ENCODE peak calls at places on chromosomes 2 and 18, in nine cellular contexts. H is pancreas; Q is CD4-positive, alpha-beta memory T cell; I is cardiac muscle cell; T is sigmoid colon; E is CD8-positive, alpha-beta memory T cell; V is SK-N-SH; S is fibroblast of lung; A is A549. C is an unnamed sample.

GRCh38 chr2:217105733-217106649 is 246.1 kb upstream of the TNP1 start:
- DNase-seq in E (no peak), H (no peak), V (no peak), I (no peak), T (no peak), S (peak; percentile 87), A (peak; percentile 43), Q (no peak), C (no peak)

GRCh38 chr18:54303408-54303807 is 34.1 kb downstream of the POLI start:
- DNase-seq in I (no peak), E (no peak), S (no peak), Q (no peak), A (no peak), T (no peak), V (no peak), H (no peak), C (no peak)

GRCh38 chr2:216370961-216371633 is 1.2 kb downstream of the MARCHF4 start:
- DNase-seq in H (no peak), Q (no peak), E (no peak), A (no peak), S (no peak), V (peak; percentile 82), I (peak; percentile 38), T (no peak), C (peak; percentile 15)

GRCh38 chr2:239768907-239769573 is 256.1 kb downstream of the NDUFA10 start:
- DNase-seq in Q (no peak), I (no peak), V (no peak), H (no peak), E (no peak), A (no peak), S (no peak), T (no peak), C (no peak)

GRCh38 chr2:30869988-30870387 is 62.7 kb upstream of the CAPN13 start:
- DNase-seq in T (no peak), Q (no peak), A (no peak), S (no peak), H (no peak), E (no peak), I (no peak), V (no peak), C (no peak)

GRCh38 chr2:205217004-205217403 is 465.3 kb upstream of the NRP2 start:
- DNase-seq in S (no peak), V (no peak), H (no peak), A (no peak), I (no peak), T (no peak), E (no peak), Q (no peak), C (no peak)

GRCh38 chr18:62631173-62631572 is 84.2 kb upstream of the PHLPP1 start:
- DNase-seq in H (no peak), V (no peak), A (no peak), E (no peak), Q (no peak), I (no peak), T (no peak), S (no peak), C (no peak)

GRCh38 chr2:59354498-59354897 is 1113.4 kb upstream of the FANCL start:
- DNase-seq in T (no peak), A (no peak), V (no peak), Q (no peak), E (no peak), H (no peak), I (no peak), S (no peak), C (no peak)

GRCh38 chr2:241505781-241506201 is 2.6 kb downstream of the STK25 start:
- DNase-seq in A (no peak), Q (no peak), T (no peak), H (no peak), S (no peak), E (no peak), I (no peak), V (peak; percentile 21), C (peak; percentile 88)

GRCh38 chr2:148640767-148641166 is 3.8 kb upstream of the EPC2 start:
- DNase-seq in A (no peak), T (no peak), S (peak; percentile 46), V (peak; percentile 14), E (no peak), Q (no peak), H (no peak), I (no peak), C (no peak)

GRCh38 chr18:76467371-76468190 is 27.5 kb downstream of the ZNF516 start:
- DNase-seq in E (peak; percentile 21), T (peak; percentile 69), S (no peak), V (peak; percentile 43), A (no peak), I (no peak), H (no peak), Q (no peak), C (no peak)

GRCh38 chr2:119085613-119086012 is 72.9 kb downstream of the C1QL2 start:
- DNase-seq in A (no peak), S (no peak), E (no peak), I (no peak), H (no peak), T (no peak), Q (no peak), V (no peak), C (peak; percentile 80)

GRCh38 chr18:38545071-38545470 is 979.5 kb upstream of the CELF4 start:
- DNase-seq in A (no peak), V (no peak), E (no peak), T (no peak), S (peak; percentile 1), Q (peak; percentile 9), I (peak; percentile 32), H (no peak), C (peak; percentile 52)

GRCh38 chr2:108988796-108989713 is at the start of gene EDAR:
- DNase-seq in S (peak; percentile 15), V (peak; percentile 67), A (peak; percentile 64), E (peak; percentile 55), Q (peak; percentile 43), H (peak; percentile 32), I (peak; percentile 70), T (no peak), C (peak; percentile 70)

GRCh38 chr2:100320547-100321180 is 1.6 kb downstream of the LONRF2 start:
- DNase-seq in E (no peak), A (peak; percentile 9), V (peak; percentile 25), I (no peak), S (no peak), T (no peak), H (peak; percentile 34), Q (no peak), C (no peak)

DNA sequence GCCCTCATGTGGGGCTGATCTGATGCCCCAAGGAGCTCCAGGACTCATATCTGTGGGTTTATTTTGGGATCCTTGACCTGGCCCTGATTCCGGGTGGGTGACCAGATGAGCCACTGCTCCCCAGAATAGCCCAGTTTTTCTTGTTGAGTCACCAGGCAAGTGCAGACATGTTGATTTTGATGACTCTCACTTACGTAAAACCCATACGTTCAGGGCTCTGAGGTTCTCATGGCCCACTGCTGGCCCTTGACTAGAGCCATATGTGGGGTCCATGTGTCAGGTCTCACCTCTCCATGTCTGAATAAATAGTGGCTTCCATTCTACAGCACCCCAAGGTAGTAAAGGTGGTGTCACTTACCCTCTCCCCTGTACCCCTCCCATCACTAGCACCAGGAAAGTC is 41.9 kb downstream of the CDC42EP3 start:
- DNase-seq in S (peak; percentile 53), H (no peak), I (no peak), V (no peak), A (no peak), E (no peak), Q (no peak), T (no peak), C (no peak)
- H3K27ac ChIP-seq in S (peak overlapping the region; percentile 62), H (no peak overlapping the region), I (no peak overlapping the region), V (peak overlapping the region; percentile 30), A (no peak overlapping the region), E (no peak overlapping the region), Q (no peak overlapping the region), T (no peak overlapping the region), C (no peak overlapping the region)

GRCh38 chr2:15733867-15734765 is 142.4 kb downstream of the DDX1 start:
- DNase-seq in T (no peak), E (no peak), H (peak; percentile 46), I (no peak), A (no peak), Q (no peak), S (peak; percentile 64), V (no peak), C (no peak)
- H3K4me3 ChIP-seq in T (no peak overlapping the region), E (no peak overlapping the region), H (no peak overlapping the region), I (no peak overlapping the region), A (no peak overlapping the region), Q (no peak overlapping the region), S (no peak overlapping the region), V (no peak overlapping the region), C (no peak overlapping the region)

GRCh38 chr18:28112056-28112470 is 64.9 kb downstream of the CDH2 start:
- DNase-seq in S (peak; percentile 37), V (no peak), E (no peak), A (no peak), I (peak; percentile 53), Q (no peak), H (no peak), T (no peak), C (no peak)
- H3K27ac ChIP-seq in S (peak overlapping the region; percentile 24), V (peak overlapping the region; percentile 99), E (no peak overlapping the region), A (peak overlapping the region; percentile 76), I (peak overlapping the region; percentile 96), Q (no peak overlapping the region), H (no peak overlapping the region), T (no peak overlapping the region), C (no peak overlapping the region)

GRCh38 chr18:3224223-3224622 is 4.5 kb upstream of the MYOM1 start:
- DNase-seq in H (no peak), A (no peak), V (no peak), I (no peak), Q (no peak), T (no peak), S (no peak), E (no peak), C (no peak)

GRCh38 chr18:3225588-3225987 is 5.8 kb upstream of the MYOM1 start:
- DNase-seq in E (no peak), Q (no peak), I (no peak), T (no peak), V (no peak), S (no peak), H (no peak), A (no peak), C (no peak)

GRCh38 chr18:3226048-3226447 is 6.3 kb upstream of the MYOM1 start:
- DNase-seq in S (no peak), I (no peak), A (no peak), H (no peak), E (no peak), Q (no peak), V (no peak), T (no peak), C (no peak)

GRCh38 chr18:3221496-3221895 is 1.7 kb upstream of the MYOM1 start:
- DNase-seq in I (no peak), A (no peak), V (no peak), H (no peak), Q (no peak), E (no peak), S (no peak), T (no peak), C (no peak)

GRCh38 chr18:3223356-3223755 is 3.6 kb upstream of the MYOM1 start:
- DNase-seq in Q (no peak), E (no peak), V (no peak), S (no peak), T (no peak), H (no peak), A (no peak), I (no peak), C (no peak)
- H3K4me3 ChIP-seq in Q (no peak overlapping the region), E (no peak overlapping the region), V (no peak overlapping the region), S (no peak overlapping the region), T (no peak overlapping the region), H (no peak overlapping the region), A (no peak overlapping the region), I (no peak overlapping the region), C (no peak overlapping the region)

C was measured in WERI-Rb-1.